ENCODE peak calls at places on chromosomes 6 and 20, in six cellular contexts. I is Peyer's patch, L is ovary, S is ascending aorta, U is psoas muscle, M is OCI-LY7. V is an unnamed sample.

GRCh38 chr6:155373276-155373675 is 59.0 kb upstream of the TFB1M start:
- DNase-seq in I (no peak), L (no peak), S (no peak), U (no peak), M (no peak), V (no peak)

GRCh38 chr20:38210741-38211140 is 45.7 kb upstream of the TGM2 start:
- DNase-seq in I (no peak), L (peak; percentile 28), S (no peak), U (no peak), M (no peak), V (peak; percentile 87)

GRCh38 chr20:40763646-40764295 is 74.7 kb upstream of the MAFB start:
- DNase-seq in I (no peak), L (no peak), S (no peak), U (no peak), M (no peak), V (peak; percentile 42)

GRCh38 chr6:154466139-154466538 is 44.3 kb downstream of the CNKSR3 start:
- DNase-seq in I (no peak), L (no peak), S (no peak), U (no peak), M (no peak), V (no peak)

GRCh38 chr6:75693534-75693933 is 55.5 kb upstream of the MYO6 start:
- DNase-seq in I (no peak), L (no peak), S (no peak), U (no peak), M (no peak), V (no peak)

GRCh38 chr20:61580958-61581824 is 329.1 kb downstream of the CDH4 start:
- DNase-seq in I (no peak), L (no peak), S (no peak), U (no peak), M (no peak), V (no peak)

GRCh38 chr20:2128542-2128941 is 26.9 kb downstream of the STK35 start:
- DNase-seq in I (no peak), L (no peak), S (no peak), U (no peak), M (no peak), V (no peak)

GRCh38 chr6:30615219-30615957 is 1.7 kb downstream of the PPP1R10 start:
- DNase-seq in I (no peak), L (no peak), S (no peak), U (no peak), M (peak; percentile 80), V (no peak)

GRCh38 chr20:63044605-63045004 is 37.8 kb upstream of the BHLHE23 start:
- DNase-seq in I (no peak), L (no peak), S (no peak), U (no peak), M (no peak), V (peak; percentile 77)

GRCh38 chr20:63409066-63409833 is 48.1 kb upstream of the CHRNA4 start:
- DNase-seq in I (no peak), L (no peak), S (no peak), U (no peak), M (peak; percentile 20), V (peak; percentile 77)

GRCh38 chr6:23179994-23180393 is 610.6 kb downstream of the HDGFL1 start:
- DNase-seq in I (no peak), L (no peak), S (no peak), U (no peak), M (no peak), V (no peak)

GRCh38 chr20:53165452-53165851 is 193.3 kb downstream of the TSHZ2 start:
- DNase-seq in I (no peak), L (no peak), S (no peak), U (no peak), M (no peak), V (no peak)

GRCh38 chr6:105445461-105445860 is 42.6 kb upstream of the PREP start:
- DNase-seq in I (no peak), L (no peak), S (no peak), U (no peak), M (no peak), V (no peak)

GRCh38 chr20:22371843-22372242 is 212.5 kb downstream of the FOXA2 start:
- DNase-seq in I (no peak), L (no peak), S (no peak), U (no peak), M (peak; percentile 64), V (no peak)

GRCh38 chr20:58719971-58720371 is 27.4 kb downstream of the NPEPL1 start:
- DNase-seq in I (no peak), L (no peak), S (no peak), U (no peak), M (no peak), V (peak; percentile 66)

GRCh38 chr6:170029416-170030283 is 261.2 kb downstream of the DLL1 start:
- DNase-seq in I (peak; percentile 28), L (no peak), S (no peak), U (no peak), M (no peak), V (peak; percentile 49)

GRCh38 chr20:62922451-62922921 is 3.8 kb downstream of the DIDO1 start:
- DNase-seq in I (peak; percentile 49), L (no peak), S (no peak), U (no peak), M (peak; percentile 46), V (peak; percentile 84)

GRCh38 chr6:144302701-144303351 is 17.7 kb downstream of the UTRN start:
- DNase-seq in I (no peak), L (no peak), S (no peak), U (no peak), M (no peak), V (no peak)

GRCh38 chr20:10113746-10114145 is 79.0 kb downstream of the ANKEF1 start:
- DNase-seq in I (no peak), L (no peak), S (no peak), U (no peak), M (no peak), V (no peak)

GRCh38 chr20:14445310-14445709 is 107.9 kb upstream of the FLRT3 start:
- DNase-seq in I (no peak), L (no peak), S (no peak), U (no peak), M (no peak), V (no peak)

GRCh38 chr6:83429269-83429668 is 1.6 kb downstream of the ME1 start:
- DNase-seq in I (no peak), L (no peak), S (no peak), U (no peak), M (no peak), V (no peak)

GRCh38 chr6:83429857-83430605 is 820 bp downstream of the ME1 start:
- DNase-seq in I (no peak), L (no peak), S (no peak), U (peak; percentile 30), M (no peak), V (no peak)

GRCh38 chr6:83432626-83433025 is 1.8 kb upstream of the ME1 start:
- DNase-seq in I (no peak), L (no peak), S (no peak), U (no peak), M (no peak), V (no peak)

GRCh38 chr6:83431545-83432165 is 804 bp upstream of the ME1 start:
- DNase-seq in I (peak; percentile 85), L (no peak), S (no peak), U (peak; percentile 25), M (no peak), V (no peak)

DNA sequence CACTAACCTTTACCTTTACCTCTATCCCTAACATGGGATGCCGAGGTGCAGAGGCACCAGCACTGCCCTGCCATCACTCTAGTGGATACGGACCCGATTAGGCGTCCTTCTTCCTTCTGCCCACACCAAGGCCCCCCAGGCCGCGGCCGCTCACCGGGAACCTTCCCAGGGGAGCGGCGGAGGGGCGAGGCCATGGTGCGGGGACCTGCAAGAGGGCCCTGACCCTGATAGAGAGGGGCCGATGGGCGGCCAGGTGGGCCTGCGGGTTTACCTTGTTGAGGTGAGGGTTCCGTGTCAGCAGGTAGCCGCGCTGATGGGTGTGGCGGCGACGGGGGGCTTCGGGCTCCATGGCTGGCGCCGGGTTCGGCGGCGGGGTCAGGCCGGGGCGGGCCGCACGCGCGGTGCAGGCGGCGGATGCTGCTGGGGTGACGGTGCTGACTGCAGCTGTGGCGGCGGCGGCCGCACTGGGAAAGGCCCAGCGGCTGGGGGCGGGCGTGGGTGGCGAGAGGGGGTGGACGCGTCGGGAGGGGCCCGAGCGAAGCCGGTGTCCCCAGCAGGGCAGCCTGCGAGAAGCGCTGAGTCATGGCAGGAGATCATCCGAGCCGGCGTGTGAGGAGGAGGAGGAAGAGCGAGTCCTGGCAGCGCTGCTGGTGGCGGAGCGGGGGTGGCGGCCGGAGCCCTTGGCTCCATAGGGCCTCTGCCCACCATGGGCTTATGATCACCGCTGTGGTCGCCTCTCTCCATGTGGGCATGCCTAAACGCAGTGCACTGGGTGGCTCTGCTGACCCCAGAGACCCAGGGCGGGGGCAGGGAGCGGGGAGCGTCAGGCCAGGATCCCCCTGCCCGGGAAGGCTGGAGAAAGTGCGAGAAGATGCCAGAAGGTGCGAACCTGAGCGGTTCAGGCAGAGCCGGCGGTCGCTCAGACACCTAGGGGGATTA is at the start of gene ME1:
- DNase-seq in I (peak; percentile 87), L (peak; percentile 84), S (peak; percentile 52), U (peak; percentile 87), M (no peak), V (peak; percentile 76)
- H3K4me3 ChIP-seq in I (peak within 1 kb of the TSS; percentile 33), L (peak within 1 kb of the TSS; percentile 45), S (peak within 1 kb of the TSS; percentile 85), U (peak within 1 kb of the TSS; percentile 89), M (no peak within 1 kb of the TSS), V (peak within 1 kb of the TSS; percentile 48)

GRCh38 chr20:17612287-17612974 is 42.6 kb downstream of the DSTN start:
- DNase-seq in I (peak; percentile 65), L (no peak), S (no peak), U (no peak), M (no peak), V (peak; percentile 67)
- H3K27ac ChIP-seq in I (peak overlapping the region; percentile 65), L (peak overlapping the region; percentile 48), S (peak overlapping the region; percentile 93), U (peak overlapping the region; percentile 30), M (no peak overlapping the region), V (peak overlapping the region; percentile 38)

DNA sequence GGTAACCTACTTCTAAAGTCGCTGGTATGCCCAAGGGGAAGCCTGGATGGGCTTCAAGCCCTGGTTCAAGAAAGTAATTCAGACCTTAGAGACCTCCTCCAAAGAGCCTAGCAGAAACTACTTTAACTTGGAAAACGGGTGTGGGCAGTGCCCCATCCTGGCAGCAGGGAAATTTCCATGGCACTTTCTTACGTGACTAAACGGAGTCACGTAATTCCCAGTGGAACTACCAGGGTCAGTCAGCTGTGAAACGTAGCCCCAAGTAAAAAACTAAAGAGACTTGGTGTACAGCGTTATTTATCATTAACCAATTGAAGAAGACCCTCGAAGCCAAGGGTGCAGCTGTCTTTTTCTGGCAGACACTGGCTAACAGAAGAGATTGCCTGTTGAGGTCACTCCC is 114.0 kb downstream of the RCAN2 start:
- DNase-seq in I (no peak), L (no peak), S (no peak), U (no peak), M (no peak), V (no peak)
- TF ChIP-seq CTCF in I (no peak), L (no peak), S (no peak), U (no peak), M (no peak), V (no peak)

GRCh38 chr6:106874481-106874880 is 100.0 kb downstream of the CD24 start:
- DNase-seq in I (no peak), L (no peak), S (no peak), U (no peak), M (no peak), V (no peak)

GRCh38 chr6:106869203-106869602 is 105.3 kb downstream of the CD24 start:
- DNase-seq in I (no peak), L (no peak), S (no peak), U (no peak), M (no peak), V (no peak)

GRCh38 chr6:106870069-106870468 is 104.5 kb downstream of the CD24 start:
- DNase-seq in I (no peak), L (no peak), S (no peak), U (no peak), M (no peak), V (peak; percentile 78)

GRCh38 chr6:106872044-106872443 is 102.5 kb downstream of the CD24 start:
- DNase-seq in I (no peak), L (no peak), S (no peak), U (no peak), M (no peak), V (no peak)

GRCh38 chr6:106870824-106871300 is 103.7 kb downstream of the CD24 start:
- DNase-seq in I (no peak), L (no peak), S (no peak), U (no peak), M (no peak), V (no peak)
- H3K4me3 ChIP-seq in I (no peak overlapping the region), L (no peak overlapping the region), S (no peak overlapping the region), U (no peak overlapping the region), M (no peak overlapping the region), V (no peak overlapping the region)